ENCODE peak calls at places on chromosomes 5 and 9, in seven cellular contexts. F, I, H, M, W, P and T are unnamed samples.

GRCh38 chr5:127648997-127649550 is at the start of gene CTXN3:
- DNase-seq in F (no peak), I (peak), H (no peak), M (no peak), W (no peak), P (no peak), T (no peak)

GRCh38 chr5:2201011-2201410 is 318.3 kb upstream of the IRX4 start:
- DNase-seq in F (no peak), I (no peak), H (no peak), M (no peak), W (no peak), P (no peak), T (no peak)

GRCh38 chr9:1709347-1709746 is 305.8 kb upstream of the SMARCA2 start:
- DNase-seq in F (peak), I (no peak), H (peak), M (no peak), W (no peak), P (no peak), T (peak)

GRCh38 chr5:78638423-78638822 is 10.1 kb downstream of the LHFPL2 start:
- DNase-seq in F (no peak), I (no peak), H (no peak), M (peak), W (peak), P (peak), T (no peak)

GRCh38 chr5:125348221-125348692 is 601.8 kb upstream of the ZNF608 start:
- DNase-seq in F (no peak), I (no peak), H (no peak), M (peak), W (no peak), P (no peak), T (peak)

GRCh38 chr5:142507528-142507927 is 178.4 kb downstream of the FGF1 start:
- DNase-seq in F (no peak), I (no peak), H (no peak), M (no peak), W (no peak), P (no peak), T (no peak)

GRCh38 chr5:136388474-136388873 is 23.1 kb upstream of the TRPC7 start:
- DNase-seq in F (no peak), I (no peak), H (no peak), M (no peak), W (no peak), P (no peak), T (no peak)

GRCh38 chr5:1247811-1248210 is 22.6 kb downstream of the SLC6A18 start:
- DNase-seq in F (no peak), I (no peak), H (no peak), M (no peak), W (no peak), P (no peak), T (no peak)

GRCh38 chr9:29044959-29045358 is 1471.7 kb upstream of the C9orf72 start:
- DNase-seq in F (no peak), I (no peak), H (no peak), M (no peak), W (no peak), P (no peak), T (peak)

GRCh38 chr5:16897284-16897704 is 38.8 kb downstream of the MYO10 start:
- DNase-seq in F (no peak), I (peak), H (no peak), M (no peak), W (peak), P (no peak), T (no peak)

GRCh38 chr9:135375001-135375400 is 104.6 kb upstream of the PPP1R26 start:
- DNase-seq in F (no peak), I (no peak), H (no peak), M (no peak), W (no peak), P (no peak), T (no peak)